ENCODE peak calls at places on chromosome 9, in six cellular contexts. U, N, D, G, X and B are unnamed samples.

GRCh38 chr9:96258967-96259366 is 43.0 kb downstream of the HSD17B3 start:
- DNase-seq in U (no peak), N (no peak), D (no peak), G (no peak), X (no peak), B (no peak)

GRCh38 chr9:91421987-91422765 is 1.5 kb downstream of the NFIL3 start:
- DNase-seq in U (peak; percentile 42), N (no peak), D (peak; percentile 60), G (no peak), X (no peak), B (no peak)

GRCh38 chr9:69004836-69005235 is 9.1 kb downstream of the PRKACG start:
- DNase-seq in U (no peak), N (no peak), D (no peak), G (no peak), X (no peak), B (no peak)

GRCh38 chr9:71036501-71036900 is 84.9 kb downstream of the TRPM3 start:
- DNase-seq in U (no peak), N (no peak), D (no peak), G (no peak), X (no peak), B (no peak)

GRCh38 chr9:8858250-8859161 is 1058.9 kb upstream of the DMAC1 start:
- DNase-seq in U (no peak), N (no peak), D (no peak), G (no peak), X (no peak), B (no peak)

GRCh38 chr9:5326893-5327548 is 12.7 kb downstream of the RLN1 start:
- DNase-seq in U (no peak), N (no peak), D (no peak), G (peak; percentile 17), X (peak; percentile 12), B (no peak)

GRCh38 chr9:123296174-123296573 is 27.8 kb upstream of the STRBP start:
- DNase-seq in U (no peak), N (no peak), D (no peak), G (no peak), X (no peak), B (no peak)

GRCh38 chr9:133818444-133818843 is 80.3 kb upstream of the SARDH start:
- DNase-seq in U (no peak), N (no peak), D (no peak), G (no peak), X (no peak), B (no peak)

GRCh38 chr9:33782395-33783152 is 12.8 kb upstream of the PRSS3 start:
- DNase-seq in U (no peak), N (no peak), D (no peak), G (no peak), X (no peak), B (no peak)

GRCh38 chr9:135659252-135659651 is 3.9 kb upstream of the LCN9 start:
- DNase-seq in U (no peak), N (no peak), D (no peak), G (no peak), X (no peak), B (no peak)

GRCh38 chr9:135662758-135663450 is at the start of gene LCN9:
- DNase-seq in U (no peak), N (peak; percentile 56), D (no peak), G (no peak), X (no peak), B (no peak)

GRCh38 chr9:135657416-135657815 is 5.7 kb upstream of the LCN9 start:
- DNase-seq in U (no peak), N (no peak), D (no peak), G (no peak), X (no peak), B (no peak)

GRCh38 chr9:135661801-135662560 is 1.1 kb upstream of the LCN9 start:
- DNase-seq in U (no peak), N (no peak), D (no peak), G (no peak), X (no peak), B (no peak)

DNA sequence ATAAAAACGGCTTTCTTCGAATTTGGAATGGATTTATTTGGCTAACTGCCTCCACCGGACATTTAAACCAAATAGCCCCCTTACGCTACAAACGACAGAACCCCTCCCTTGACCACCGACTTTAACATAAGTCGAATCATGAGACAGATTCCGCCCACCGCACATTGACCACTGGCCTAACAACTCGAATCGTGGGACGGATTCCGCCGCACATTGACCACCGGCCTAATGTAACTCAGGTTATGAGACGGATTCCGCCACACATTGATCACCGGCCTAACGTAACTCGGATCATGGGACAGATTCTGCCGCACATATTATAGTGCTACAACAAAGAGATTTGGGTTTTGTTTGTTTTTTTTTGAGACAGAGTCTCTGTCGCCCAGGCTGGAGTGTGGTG is 2.7 kb upstream of the LCN9 start:
- DNase-seq in U (no peak), N (no peak), D (no peak), G (no peak), X (no peak), B (no peak)
- H3K27me3 ChIP-seq in U (no peaks in the 10 kb centered on the region), N (no peaks in the 10 kb centered on the region), D (peaks cover 7% of the 10 kb centered on the region), G (no peaks in the 10 kb centered on the region), X (no peaks in the 10 kb centered on the region), B (no peaks in the 10 kb centered on the region)

DNA sequence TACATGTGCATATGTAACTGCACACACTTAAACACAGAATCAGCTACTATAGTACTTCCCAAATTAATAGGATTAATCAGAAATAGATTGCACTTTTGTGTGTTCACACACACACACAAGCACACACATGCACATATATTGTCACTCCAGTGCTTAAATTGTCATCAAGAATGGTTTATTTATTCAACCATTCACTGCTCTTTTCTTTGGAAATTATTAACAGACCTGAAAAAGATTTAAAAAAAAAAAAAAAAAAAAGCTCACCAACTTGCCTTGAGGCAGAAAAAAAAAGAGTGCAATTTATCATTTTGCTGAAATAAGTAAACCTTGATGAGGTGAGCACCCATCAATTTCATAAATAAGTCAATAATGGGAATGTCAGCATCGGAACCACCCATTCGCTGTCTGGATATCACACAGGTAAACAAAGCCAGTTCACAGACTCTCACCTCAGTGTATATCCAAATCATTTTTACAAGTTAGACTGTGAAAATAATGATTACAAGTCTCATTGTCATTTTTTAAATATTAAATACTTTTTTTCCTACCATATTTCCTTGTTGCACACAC is 562.8 kb downstream of the BNC2 start:
- DNase-seq in U (no peak), N (no peak), D (no peak), G (no peak), X (no peak), B (no peak)
- H3K27ac ChIP-seq in U (no peak overlapping the region), N (no peak overlapping the region), D (no peak overlapping the region), G (no peak overlapping the region), X (no peak overlapping the region), B (no peak overlapping the region)

GRCh38 chr9:29144476-29144875 is 1571.2 kb upstream of the C9orf72 start:
- DNase-seq in U (no peak), N (no peak), D (no peak), G (no peak), X (no peak), B (no peak)
- H3K9me3 ChIP-seq in U (peaks cover 37% of the 10 kb centered on the region), N (no peaks in the 10 kb centered on the region), D (no peaks in the 10 kb centered on the region), G (no peaks in the 10 kb centered on the region), X (no peaks in the 10 kb centered on the region), B (no peaks in the 10 kb centered on the region)

DNA sequence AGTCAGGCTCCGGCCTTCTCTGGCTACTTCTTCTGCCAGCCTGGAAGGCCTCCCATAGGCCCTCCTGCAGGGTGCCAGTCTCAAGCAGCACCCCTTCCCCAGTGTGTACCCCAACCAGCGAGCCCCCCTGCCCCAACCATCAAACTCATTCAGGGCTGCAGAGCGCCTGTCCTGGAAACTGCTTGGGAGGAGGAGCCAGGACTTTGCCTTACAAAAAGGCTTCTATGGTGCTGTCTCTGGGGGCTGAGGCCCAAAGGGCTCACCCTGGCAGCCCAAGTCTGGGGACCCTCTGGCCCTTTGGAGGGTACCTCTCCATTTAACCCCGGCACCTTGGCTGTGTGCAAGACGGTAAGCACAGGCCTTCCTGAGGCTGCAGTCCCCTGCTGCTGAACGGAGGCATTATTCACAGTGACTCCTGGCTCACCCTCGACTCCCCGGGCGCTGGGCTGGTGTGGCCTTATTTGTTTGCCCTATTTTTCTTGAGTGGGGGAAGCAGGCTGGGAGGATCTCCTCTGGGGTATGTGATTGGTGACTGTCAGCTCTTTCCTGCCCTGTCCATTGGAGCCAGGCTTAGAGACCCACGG is 5.7 kb downstream of the LMX1B start:
- DNase-seq in U (no peak), N (no peak), D (no peak), G (no peak), X (no peak), B (no peak)
- H3K27me3 ChIP-seq in U (peaks cover 88% of the 10 kb centered on the region), N (no peaks in the 10 kb centered on the region), D (peaks cover 51% of the 10 kb centered on the region), G (peaks cover 97% of the 10 kb centered on the region), X (peaks cover 6% of the 10 kb centered on the region), B (peaks cover 11% of the 10 kb centered on the region)